ENCODE peak calls at places on chromosomes 5 and 9, in seven cellular contexts. K, S, A, U, C, P and F are unnamed samples.

GRCh38 chr5:166354277-166354676 is 1937.2 kb upstream of the WWC1 start:
- DNase-seq in K (no peak), U (no peak), S (no peak), P (no peak), A (no peak), C (no peak), F (no peak)

GRCh38 chr9:112761912-112762651 is 11.5 kb downstream of the SNX30 start:
- DNase-seq in S (no peak), C (no peak), U (no peak), A (no peak), K (no peak), P (no peak), F (no peak)

GRCh38 chr5:568061-568781 is 43.9 kb upstream of the CEP72 start:
- DNase-seq in A (no peak), C (no peak), K (no peak), P (no peak), S (no peak), U (no peak), F (no peak)

GRCh38 chr5:27702339-27702820 is 664.0 kb upstream of the CDH9 start:
- DNase-seq in U (no peak), A (no peak), P (no peak), K (no peak), C (no peak), S (peak; percentile 10), F (no peak)

GRCh38 chr5:1002836-1003235 is 5.8 kb upstream of the NKD2 start:
- DNase-seq in P (peak; percentile 17), C (peak; percentile 26), S (no peak), A (no peak), U (no peak), K (no peak), F (no peak)

GRCh38 chr9:88536951-88537742 is 2.2 kb downstream of the NXNL2 start:
- DNase-seq in K (no peak), P (peak; percentile 52), A (no peak), C (no peak), S (no peak), U (no peak), F (no peak)

GRCh38 chr9:111944467-111944866 is 47.9 kb downstream of the UGCG start:
- DNase-seq in U (no peak), K (no peak), C (no peak), P (no peak), S (no peak), A (no peak), F (no peak)

GRCh38 chr9:111037744-111038335 is 430 bp downstream of the LPAR1 start:
- DNase-seq in A (no peak), S (peak; percentile 88), P (peak; percentile 25), U (no peak), K (no peak), C (no peak), F (no peak)

GRCh38 chr5:174327317-174327864 is 281.9 kb downstream of the NSG2 start:
- DNase-seq in K (no peak), S (peak; percentile 93), P (peak; percentile 41), A (no peak), U (peak; percentile 5), C (no peak), F (peak; percentile 33)

GRCh38 chr5:124394700-124395099 is 351.7 kb downstream of the ZNF608 start:
- DNase-seq in A (no peak), U (no peak), C (no peak), S (no peak), P (no peak), K (no peak), F (no peak)

GRCh38 chr9:135243201-135244190 is 156.0 kb downstream of the OLFM1 start:
- DNase-seq in C (no peak), A (peak; percentile 17), K (no peak), P (no peak), S (no peak), U (no peak), F (no peak)

GRCh38 chr9:31320507-31320906 is 1063.9 kb upstream of the ACO1 start:
- DNase-seq in C (no peak), S (no peak), P (no peak), K (no peak), U (no peak), A (no peak), F (no peak)

GRCh38 chr5:444226-444625 is 1.2 kb downstream of the EXOC3 start:
- DNase-seq in A (no peak), K (no peak), U (no peak), P (peak; percentile 3), C (no peak), S (no peak), F (no peak)

GRCh38 chr5:91176288-91177016 is 206.7 kb downstream of the ARRDC3 start:
- DNase-seq in C (no peak), U (no peak), A (no peak), P (no peak), K (no peak), S (peak; percentile 34), F (no peak)

GRCh38 chr5:103305829-103306228 is 47.3 kb downstream of the MACIR start:
- DNase-seq in A (no peak), U (no peak), C (no peak), P (no peak), K (no peak), S (peak; percentile 43), F (no peak)

GRCh38 chr5:41738695-41739354 is 131.4 kb downstream of the OXCT1 start:
- DNase-seq in U (no peak), S (no peak), K (no peak), P (no peak), C (no peak), A (no peak), F (no peak)

GRCh38 chr9:137514691-137515337 is 35.4 kb downstream of the PNPLA7 start:
- DNase-seq in K (no peak), U (no peak), S (no peak), A (no peak), P (no peak), C (no peak), F (no peak)

GRCh38 chr5:72440207-72440638 is 67.0 kb downstream of the ZNF366 start:
- DNase-seq in U (no peak), A (no peak), S (no peak), K (no peak), P (no peak), C (no peak), F (no peak)

GRCh38 chr5:169789417-169789816 is 152.3 kb downstream of the DOCK2 start:
- DNase-seq in C (no peak), P (no peak), S (no peak), K (no peak), A (no peak), U (no peak), F (no peak)

GRCh38 chr5:116178925-116179324 is 94.1 kb downstream of the COMMD10 start:
- DNase-seq in C (no peak), S (no peak), K (no peak), U (no peak), A (no peak), P (no peak), F (no peak)

GRCh38 chr5:119470851-119471451 is 18.7 kb downstream of the HSD17B4 start:
- DNase-seq in K (no peak), U (peak; percentile 29), S (peak; percentile 31), A (no peak), P (no peak), C (no peak), F (no peak)

GRCh38 chr5:127536687-127537086 is 19.2 kb downstream of the PRRC1 start:
- DNase-seq in P (no peak), S (no peak), C (no peak), U (peak; percentile 3), A (no peak), K (no peak), F (no peak)

GRCh38 chr9:78860806-78861475 is 564.0 kb downstream of the PSAT1 start:
- DNase-seq in S (no peak), P (no peak), A (no peak), C (no peak), K (no peak), U (no peak), F (no peak)

DNA sequence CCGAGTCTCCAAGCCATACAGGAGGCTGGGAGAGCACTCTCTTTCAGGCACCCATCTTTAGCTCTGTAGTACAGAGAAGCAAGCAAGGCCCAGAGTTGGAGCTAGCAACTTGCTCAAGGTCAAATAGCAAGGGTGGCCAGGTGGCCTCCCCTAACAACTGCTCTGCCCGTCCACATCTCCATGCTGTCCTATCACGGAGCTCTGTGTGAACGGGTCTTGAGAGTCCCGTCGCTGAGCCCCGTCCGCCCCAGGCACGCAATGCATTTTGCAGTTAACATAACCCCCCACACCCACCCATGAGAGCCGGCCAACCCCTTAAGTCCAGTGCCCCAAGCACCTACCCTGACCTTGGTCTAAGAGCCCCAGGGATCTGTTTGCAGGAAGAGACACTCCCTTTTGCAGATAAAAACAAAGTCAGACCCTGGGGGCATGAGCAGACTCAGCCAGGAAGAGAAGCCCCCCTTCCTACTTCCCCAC is 1.5 kb downstream of the RNF44 start:
- DNase-seq in S (no peak), U (no peak), K (no peak), P (no peak), A (no peak), C (no peak), F (no peak)
- H3K4me3 ChIP-seq in S (peak overlapping the region; percentile 100), U (peak overlapping the region; percentile 100), K (peak overlapping the region; percentile 97), P (peak overlapping the region; percentile 87), A (peak overlapping the region; percentile 99), C (peak overlapping the region; percentile 68), F (peak overlapping the region; percentile 100)

GRCh38 chr9:129745186-129745585 is 7.7 kb downstream of the PTGES start:
- DNase-seq in C (no peak), U (no peak), P (no peak), K (no peak), A (no peak), S (no peak), F (no peak)
- H3K4me1 ChIP-seq in C (no peaks in the 10 kb centered on the region), U (no peaks in the 10 kb centered on the region), P (no peaks in the 10 kb centered on the region), K (no peaks in the 10 kb centered on the region), A (no peaks in the 10 kb centered on the region), S (peaks cover 5% of the 10 kb centered on the region), F (no peaks in the 10 kb centered on the region)

DNA sequence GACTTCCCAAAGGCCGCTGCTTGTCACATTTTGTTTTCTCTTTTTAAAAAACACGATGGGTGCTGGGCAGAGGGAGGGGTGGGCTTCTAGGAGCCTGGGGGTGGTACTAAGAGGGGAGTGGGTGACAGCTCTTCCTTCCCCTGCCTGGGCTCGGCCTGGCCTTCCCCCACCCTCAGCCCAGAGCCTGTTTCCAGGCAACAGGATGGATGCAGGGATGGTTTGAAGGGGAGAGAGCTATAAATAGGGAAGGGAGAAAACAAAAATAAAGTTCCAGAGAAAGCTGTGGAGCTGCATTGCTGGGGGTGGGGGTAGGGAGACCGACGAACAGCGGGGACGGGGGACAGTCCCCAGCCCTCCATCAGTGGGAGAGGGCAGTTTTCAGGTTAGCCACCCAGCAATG is 6.6 kb upstream of the GPRIN1 start:
- DNase-seq in S (no peak), P (no peak), U (no peak), K (no peak), C (no peak), A (no peak), F (no peak)
- H3K36me3 ChIP-seq in S (no peaks in the 10 kb centered on the region), P (no peaks in the 10 kb centered on the region), U (no peaks in the 10 kb centered on the region), K (no peaks in the 10 kb centered on the region), C (no peaks in the 10 kb centered on the region), A (no peaks in the 10 kb centered on the region), F (no peaks in the 10 kb centered on the region)

GRCh38 chr5:152568101-152568500 is 163.0 kb upstream of the NMUR2 start:
- DNase-seq in C (no peak), P (no peak), K (no peak), U (no peak), A (no peak), S (no peak), F (no peak)
- H3K4me3 ChIP-seq in C (no peak overlapping the region), P (no peak overlapping the region), K (no peak overlapping the region), U (no peak overlapping the region), A (no peak overlapping the region), S (no peak overlapping the region), F (no peak overlapping the region)

DNA sequence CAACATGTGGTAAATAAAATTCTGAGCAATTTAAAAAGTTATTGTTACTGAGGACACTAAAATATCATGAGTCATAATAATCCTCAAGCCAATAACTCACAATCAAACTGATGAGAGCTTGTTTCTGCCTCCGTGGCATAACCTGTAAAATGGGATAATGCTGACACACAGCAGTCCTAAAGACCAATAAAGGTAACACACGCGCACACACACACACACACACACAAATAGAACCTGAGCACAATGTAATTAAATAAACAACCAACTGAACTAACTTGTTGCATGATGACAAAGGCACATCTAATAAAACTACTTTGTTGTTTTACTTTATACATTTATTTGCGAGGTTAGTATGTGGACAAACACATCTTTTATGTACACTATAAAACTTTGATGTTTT is 358.2 kb downstream of the BNC2 start:
- DNase-seq in A (no peak), K (no peak), P (no peak), S (no peak), C (no peak), U (no peak), F (no peak)
- H3K4me1 ChIP-seq in A (no peaks in the 10 kb centered on the region), K (no peaks in the 10 kb centered on the region), P (peaks cover 12% of the 10 kb centered on the region), S (peaks cover 25% of the 10 kb centered on the region), C (no peaks in the 10 kb centered on the region), U (no peaks in the 10 kb centered on the region), F (no peaks in the 10 kb centered on the region)